ENCODE peak calls at places on chromosome 10, in six cellular contexts. F is IMR-90; L is upper lobe of right lung; P is PC-3; A is CD8-positive, alpha-beta T cell; O is gastrocnemius medialis. K is an unnamed sample. For H3K4me1, the result is how much of the 10 kb centered on the place peaks cover.

GRCh38 chr10:17841055-17841454 is 31.9 kb downstream of the MRC1 start:
- DNase-seq in A (no peak), P (peak), L (no peak), F (no peak), O (no peak), K (no peak)

GRCh38 chr10:130764651-130765050 is 546.9 kb downstream of the TCERG1L start:
- DNase-seq in O (no peak), A (no peak), P (no peak), L (peak), F (no peak), K (no peak)

GRCh38 chr10:126270116-126270515 is 118.2 kb downstream of the ADAM12 start:
- DNase-seq in P (peak), F (peak), O (no peak), A (no peak), L (no peak), K (no peak)

GRCh38 chr10:80614576-80615416 is 77.1 kb downstream of the SH2D4B start:
- DNase-seq in O (no peak), A (no peak), L (no peak), F (no peak), P (no peak), K (no peak)

GRCh38 chr10:86699991-86700840 is 31.9 kb downstream of the LDB3 start:
- DNase-seq in O (no peak), L (no peak), P (no peak), F (no peak), A (no peak), K (no peak)

GRCh38 chr10:5529702-5530411 is 5.1 kb downstream of the CALML3 start:
- DNase-seq in A (no peak), O (no peak), F (no peak), P (no peak), L (peak), K (no peak)

GRCh38 chr10:86798636-86799035 is 42.2 kb downstream of the BMPR1A start:
- DNase-seq in L (no peak), P (no peak), A (no peak), F (peak), O (no peak), K (peak)

GRCh38 chr10:125775491-125776106 is at the start of gene MMP21:
- DNase-seq in O (no peak), F (no peak), L (no peak), A (no peak), P (no peak), K (no peak)

GRCh38 chr10:71844084-71844483 is 7.0 kb downstream of the PSAP start:
- DNase-seq in F (no peak), P (no peak), O (no peak), A (no peak), L (no peak), K (no peak)
- H3K4me1 ChIP-seq in F (under half), P (under half), O (half or more), A (under half), L (half or more), K (under half)

DNA sequence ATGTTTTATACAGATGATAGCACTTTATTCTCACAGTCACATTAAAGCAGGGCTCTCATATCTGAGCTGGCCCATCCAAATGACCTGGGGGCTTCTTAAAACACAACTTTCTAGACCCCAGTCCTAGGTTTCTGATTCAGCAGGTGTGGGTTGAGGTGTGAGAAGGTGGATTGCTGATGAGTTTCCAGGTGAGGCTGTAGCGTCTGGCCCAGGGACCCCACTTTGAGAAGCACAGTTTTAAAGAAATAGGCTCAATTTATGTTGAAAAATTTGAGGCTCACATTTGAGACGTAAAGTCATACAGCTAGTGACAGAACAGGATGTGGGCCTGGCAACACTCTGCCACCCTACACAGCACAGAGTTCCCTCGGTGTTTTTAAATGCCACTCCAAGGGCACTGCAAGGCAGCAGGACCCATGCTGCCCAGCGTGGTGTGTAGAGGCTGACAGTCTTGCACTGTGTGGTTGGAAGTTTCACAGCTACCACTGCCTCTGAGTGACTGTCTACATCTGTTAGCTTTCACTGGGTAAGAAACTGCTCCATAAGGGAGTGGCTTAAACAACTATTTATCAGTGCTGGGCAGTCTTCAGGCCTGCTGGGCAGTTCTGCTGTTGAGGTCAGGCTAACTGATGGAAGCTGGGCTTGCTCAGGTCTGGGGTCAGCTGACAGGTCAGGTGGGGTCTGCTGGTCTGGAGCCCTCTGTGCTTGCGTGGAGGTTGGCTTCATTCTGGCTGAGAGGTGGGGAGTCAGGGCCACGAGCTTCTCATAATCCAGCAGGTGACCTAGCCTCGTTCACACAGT is 319.7 kb downstream of the CXCL12 start:
- DNase-seq in P (no peak), A (no peak), O (no peak), L (no peak), F (no peak), K (no peak)
- H3K4me1 ChIP-seq in P (under half), A (under half), O (under half), L (under half), F (under half), K (under half)

GRCh38 chr10:13924020-13924725 is 337.4 kb downstream of the PRPF18 start:
- DNase-seq in F (peak), O (no peak), L (no peak), A (no peak), P (peak), K (no peak)
- H3K4me1 ChIP-seq in F (under half), O (under half), L (under half), A (under half), P (under half), K (under half)

GRCh38 chr10:4282496-4282895 is 497.5 kb upstream of the KLF6 start:
- DNase-seq in O (no peak), F (no peak), A (no peak), P (no peak), L (no peak), K (no peak)
- H3K4me1 ChIP-seq in O (under half), F (under half), A (under half), P (under half), L (under half), K (under half)